ENCODE peak calls at places on chromosomes 6 and 20, in nine cellular contexts. C is activated CD4-positive, alpha-beta T cell treated with anti-CD3 and anti-CD28 coated beads for 48 hours; W is cardiac fibroblast; P is right cardiac atrium; V is KBM-7; X is activated CD8-positive, alpha-beta memory T cell treated with anti-CD3 and anti-CD28 coated beads for 24 hours; L is activated naive CD4-positive, alpha-beta T cell; N is stimulated activated CD4-positive, alpha-beta T cell treated with anti-CD3 and anti-CD28 coated beads, Interleukin-4, amount 100 ng/mL, for 4 hours; R is naive thymus-derived CD8-positive, alpha-beta T cell. T is an unnamed sample.

GRCh38 chr6:43334466-43335095 is 26.0 kb upstream of the CRIP3 start:
- DNase-seq in C (no peak), W (peak), P (no peak), V (peak), X (no peak), L (no peak), N (no peak), R (no peak), T (peak)

GRCh38 chr6:149261364-149261763 is 56.1 kb upstream of the TAB2 start:
- DNase-seq in C (no peak), W (no peak), P (no peak), V (no peak), X (no peak), L (no peak), N (no peak), R (no peak), T (no peak)

GRCh38 chr6:30263734-30264133 is 50.5 kb upstream of the TRIM26 start:
- DNase-seq in C (no peak), W (no peak), P (no peak), V (no peak), X (no peak), L (no peak), N (no peak), R (no peak), T (no peak)

GRCh38 chr6:51489133-51489532 is 598.3 kb downstream of the PKHD1 start:
- DNase-seq in C (no peak), W (no peak), P (no peak), V (no peak), X (no peak), L (no peak), N (no peak), R (no peak), T (no peak)

GRCh38 chr20:24097051-24097450 is 108.5 kb upstream of the GGTLC1 start:
- DNase-seq in C (no peak), W (peak), P (no peak), V (no peak), X (no peak), L (no peak), N (no peak), R (no peak), T (no peak)

GRCh38 chr20:20864346-20865096 is 152.1 kb upstream of the RALGAPA2 start:
- DNase-seq in C (no peak), W (peak), P (no peak), V (peak), X (no peak), L (no peak), N (no peak), R (no peak), T (no peak)

GRCh38 chr20:58542411-58543095 is 27.4 kb upstream of the APCDD1L start:
- DNase-seq in C (peak), W (no peak), P (no peak), V (no peak), X (no peak), L (no peak), N (no peak), R (no peak), T (no peak)

GRCh38 chr6:111703723-111704122 is 98.0 kb upstream of the TRAF3IP2 start:
- DNase-seq in C (no peak), W (no peak), P (no peak), V (no peak), X (no peak), L (no peak), N (no peak), R (no peak), T (no peak)

GRCh38 chr20:44701116-44701865 is 13.9 kb upstream of the CCN5 start:
- DNase-seq in C (no peak), W (peak), P (no peak), V (no peak), X (no peak), L (no peak), N (no peak), R (no peak), T (peak)

GRCh38 chr6:154933181-154933827 is 61.8 kb upstream of the TIAM2 start:
- DNase-seq in C (no peak), W (peak), P (no peak), V (no peak), X (no peak), L (no peak), N (no peak), R (no peak), T (no peak)

GRCh38 chr6:108549741-108550140 is 11.0 kb upstream of the FOXO3 start:
- DNase-seq in C (no peak), W (peak), P (no peak), V (no peak), X (no peak), L (no peak), N (no peak), R (no peak), T (no peak)

GRCh38 chr20:46520976-46521579 is 7.7 kb upstream of the ZNF334 start:
- DNase-seq in C (peak), W (peak), P (no peak), V (peak), X (peak), L (no peak), N (peak), R (peak), T (peak)

GRCh38 chr6:169498887-169499513 is 202.8 kb downstream of the WDR27 start:
- DNase-seq in C (no peak), W (no peak), P (no peak), V (no peak), X (no peak), L (no peak), N (no peak), R (no peak), T (no peak)

GRCh38 chr6:121515615-121516265 is 80.3 kb downstream of the GJA1 start:
- DNase-seq in C (no peak), W (peak), P (no peak), V (no peak), X (no peak), L (no peak), N (no peak), R (no peak), T (no peak)

GRCh38 chr20:51388227-51388626 is 154.3 kb downstream of the NFATC2 start:
- DNase-seq in C (no peak), W (no peak), P (no peak), V (no peak), X (no peak), L (no peak), N (no peak), R (no peak), T (no peak)

GRCh38 chr6:157317129-157317814 is 6.0 kb downstream of the TMEM242 start:
- DNase-seq in C (peak), W (peak), P (peak), V (peak), X (no peak), L (no peak), N (no peak), R (no peak), T (no peak)

GRCh38 chr6:33746036-33746600 is 587 bp downstream of the IP6K3 start:
- DNase-seq in C (no peak), W (peak), P (peak), V (no peak), X (no peak), L (no peak), N (no peak), R (no peak), T (no peak)

GRCh38 chr20:49219091-49219923 is at the start of gene DDX27:
- DNase-seq in C (peak), W (peak), P (peak), V (peak), X (peak), L (peak), N (peak), R (peak), T (peak)